ENCODE peak calls at places on chromosomes 2 and 18, in six cellular contexts. One of them, this sample, is unnamed.
A peak's percentile ranks its signal among the peaks of the same experiment; 100 is the strongest.

GRCh38 chr2:138421315-138421970 is 80.1 kb upstream of the SPOPL start:
- DNase-seq in right cardiac atrium: no peak
- DNase-seq in small intestine: no peak
- DNase-seq in transverse colon: no peak
- DNase-seq in mesendoderm: peak; percentile 78
- DNase-seq in H1: no peak
- DNase-seq in this sample: no peak

GRCh38 chr2:20149703-20150030 is 75.3 kb downstream of the SDC1 start:
- DNase-seq in right cardiac atrium: no peak
- DNase-seq in small intestine: no peak
- DNase-seq in transverse colon: no peak
- DNase-seq in mesendoderm: no peak
- DNase-seq in H1: no peak
- DNase-seq in this sample: no peak

GRCh38 chr2:217471329-217471728 is 531.5 kb downstream of the TNS1 start:
- DNase-seq in right cardiac atrium: no peak
- DNase-seq in small intestine: no peak
- DNase-seq in transverse colon: no peak
- DNase-seq in mesendoderm: no peak
- DNase-seq in H1: no peak
- DNase-seq in this sample: no peak

GRCh38 chr18:1466035-1466434 is 561.4 kb downstream of the ADCYAP1 start:
- DNase-seq in right cardiac atrium: no peak
- DNase-seq in small intestine: no peak
- DNase-seq in transverse colon: no peak
- DNase-seq in mesendoderm: no peak
- DNase-seq in H1: no peak
- DNase-seq in this sample: no peak

GRCh38 chr2:118645891-118646290 is 201.6 kb downstream of the EN1 start:
- DNase-seq in right cardiac atrium: no peak
- DNase-seq in small intestine: no peak
- DNase-seq in transverse colon: no peak
- DNase-seq in mesendoderm: peak; percentile 24
- DNase-seq in H1: no peak
- DNase-seq in this sample: no peak

GRCh38 chr2:239197146-239197545 is 203.7 kb downstream of the HDAC4 start:
- DNase-seq in right cardiac atrium: no peak
- DNase-seq in small intestine: no peak
- DNase-seq in transverse colon: no peak
- DNase-seq in mesendoderm: no peak
- DNase-seq in H1: no peak
- DNase-seq in this sample: peak; percentile 32

GRCh38 chr2:46098606-46099005 is 198.6 kb upstream of the EPAS1 start:
- DNase-seq in right cardiac atrium: no peak
- DNase-seq in small intestine: no peak
- DNase-seq in transverse colon: no peak
- DNase-seq in mesendoderm: no peak
- DNase-seq in H1: no peak
- DNase-seq in this sample: no peak

GRCh38 chr18:76528477-76529432 is 33.7 kb upstream of the ZNF516 start:
- DNase-seq in right cardiac atrium: no peak
- DNase-seq in small intestine: peak; percentile 45
- DNase-seq in transverse colon: peak; percentile 24
- DNase-seq in mesendoderm: peak; percentile 36
- DNase-seq in H1: no peak
- DNase-seq in this sample: peak; percentile 79

GRCh38 chr2:43542285-43542933 is 53.4 kb downstream of the THADA start:
- DNase-seq in right cardiac atrium: no peak
- DNase-seq in small intestine: peak; percentile 44
- DNase-seq in transverse colon: no peak
- DNase-seq in mesendoderm: peak; percentile 35
- DNase-seq in H1: no peak
- DNase-seq in this sample: no peak

GRCh38 chr18:48022531-48023330 is 92.3 kb upstream of the SMAD2 start:
- DNase-seq in right cardiac atrium: peak; percentile 48
- DNase-seq in small intestine: peak; percentile 70
- DNase-seq in transverse colon: no peak
- DNase-seq in mesendoderm: peak; percentile 88
- DNase-seq in H1: no peak
- DNase-seq in this sample: no peak

GRCh38 chr2:112465373-112465772 is 16.6 kb upstream of the TTL start:
- DNase-seq in right cardiac atrium: no peak
- DNase-seq in small intestine: no peak
- DNase-seq in transverse colon: no peak
- DNase-seq in mesendoderm: peak; percentile 45
- DNase-seq in H1: no peak
- DNase-seq in this sample: no peak

GRCh38 chr2:162890690-162891311 is 52.2 kb upstream of the KCNH7 start:
- DNase-seq in right cardiac atrium: no peak
- DNase-seq in small intestine: peak; percentile 52
- DNase-seq in transverse colon: no peak
- DNase-seq in mesendoderm: peak; percentile 61
- DNase-seq in H1: no peak
- DNase-seq in this sample: no peak

GRCh38 chr2:239186516-239186915 is 214.3 kb downstream of the HDAC4 start:
- DNase-seq in right cardiac atrium: no peak
- DNase-seq in small intestine: no peak
- DNase-seq in transverse colon: no peak
- DNase-seq in mesendoderm: no peak
- DNase-seq in H1: no peak
- DNase-seq in this sample: peak; percentile 42

GRCh38 chr2:42100696-42101585 is 53.1 kb downstream of the PKDCC start:
- DNase-seq in right cardiac atrium: peak; percentile 89
- DNase-seq in small intestine: peak; percentile 58
- DNase-seq in transverse colon: peak; percentile 75
- DNase-seq in mesendoderm: peak; percentile 76
- DNase-seq in H1: peak; percentile 77
- DNase-seq in this sample: peak; percentile 90

GRCh38 chr2:4674007-4674406 is 970.6 kb downstream of the DCDC2C start:
- DNase-seq in right cardiac atrium: peak; percentile 18
- DNase-seq in small intestine: no peak
- DNase-seq in transverse colon: no peak
- DNase-seq in mesendoderm: no peak
- DNase-seq in H1: no peak
- DNase-seq in this sample: no peak

GRCh38 chr2:28067602-28068001 is 177.1 kb downstream of the BABAM2 start:
- DNase-seq in right cardiac atrium: no peak
- DNase-seq in small intestine: no peak
- DNase-seq in transverse colon: no peak
- DNase-seq in mesendoderm: no peak
- DNase-seq in H1: no peak
- DNase-seq in this sample: no peak

GRCh38 chr2:3195865-3196504 is 181.6 kb downstream of the EIPR1 start:
- DNase-seq in right cardiac atrium: no peak
- DNase-seq in small intestine: no peak
- DNase-seq in transverse colon: no peak
- DNase-seq in mesendoderm: no peak
- DNase-seq in H1: no peak
- DNase-seq in this sample: no peak

GRCh38 chr18:13372405-13372995 is 153.9 kb downstream of the LDLRAD4 start:
- DNase-seq in right cardiac atrium: no peak
- DNase-seq in small intestine: no peak
- DNase-seq in transverse colon: no peak
- DNase-seq in mesendoderm: no peak
- DNase-seq in H1: no peak
- DNase-seq in this sample: no peak

GRCh38 chr2:197576631-197577030 is 60.8 kb downstream of the MOB4 start:
- DNase-seq in right cardiac atrium: no peak
- DNase-seq in small intestine: no peak
- DNase-seq in transverse colon: no peak
- DNase-seq in mesendoderm: peak; percentile 88
- DNase-seq in H1: no peak
- DNase-seq in this sample: no peak

GRCh38 chr2:95333888-95334338 is 36.8 kb downstream of the KCNIP3 start:
- DNase-seq in right cardiac atrium: peak; percentile 22
- DNase-seq in small intestine: no peak
- DNase-seq in transverse colon: peak; percentile 73
- DNase-seq in mesendoderm: no peak
- DNase-seq in H1: no peak
- DNase-seq in this sample: peak; percentile 90

GRCh38 chr2:134917219-134917957 is 1.2 kb upstream of the CCNT2 start:
- DNase-seq in right cardiac atrium: peak; percentile 48
- DNase-seq in small intestine: no peak
- DNase-seq in transverse colon: peak; percentile 28
- DNase-seq in mesendoderm: no peak
- DNase-seq in H1: no peak
- DNase-seq in this sample: peak; percentile 75

GRCh38 chr2:44895061-44895460 is 46.4 kb upstream of the SIX3 start:
- DNase-seq in right cardiac atrium: no peak
- DNase-seq in small intestine: no peak
- DNase-seq in transverse colon: no peak
- DNase-seq in mesendoderm: no peak
- DNase-seq in H1: no peak
- DNase-seq in this sample: no peak

GRCh38 chr2:29012211-29012681 is 31.1 kb downstream of the TOGARAM2 start:
- DNase-seq in right cardiac atrium: peak; percentile 92
- DNase-seq in small intestine: peak; percentile 47
- DNase-seq in transverse colon: peak; percentile 42
- DNase-seq in mesendoderm: no peak
- DNase-seq in H1: no peak
- DNase-seq in this sample: no peak

GRCh38 chr18:43785145-43785544 is 507.9 kb upstream of the SYT4 start:
- DNase-seq in right cardiac atrium: no peak
- DNase-seq in small intestine: no peak
- DNase-seq in transverse colon: no peak
- DNase-seq in mesendoderm: no peak
- DNase-seq in H1: no peak
- DNase-seq in this sample: no peak

GRCh38 chr2:47437287-47437686 is 34.3 kb downstream of the MSH2 start:
- DNase-seq in right cardiac atrium: no peak
- DNase-seq in small intestine: peak; percentile 3
- DNase-seq in transverse colon: no peak
- DNase-seq in mesendoderm: peak; percentile 37
- DNase-seq in H1: no peak
- DNase-seq in this sample: no peak

GRCh38 chr2:232988444-232988843 is 24.6 kb downstream of the NGEF start:
- DNase-seq in right cardiac atrium: no peak
- DNase-seq in small intestine: peak; percentile 95
- DNase-seq in transverse colon: peak; percentile 80
- DNase-seq in mesendoderm: peak; percentile 89
- DNase-seq in H1: no peak
- DNase-seq in this sample: no peak

GRCh38 chr2:144712277-144712944 is 192.5 kb upstream of the ZEB2 start:
- DNase-seq in right cardiac atrium: no peak
- DNase-seq in small intestine: no peak
- DNase-seq in transverse colon: no peak
- DNase-seq in mesendoderm: no peak
- DNase-seq in H1: no peak
- DNase-seq in this sample: no peak

GRCh38 chr18:50311573-50312106 is 24.1 kb upstream of the CXXC1 start:
- DNase-seq in right cardiac atrium: no peak
- DNase-seq in small intestine: peak; percentile 27
- DNase-seq in transverse colon: no peak
- DNase-seq in mesendoderm: no peak
- DNase-seq in H1: no peak
- DNase-seq in this sample: no peak

GRCh38 chr18:50312296-50313030 is 25.0 kb upstream of the CXXC1 start:
- DNase-seq in right cardiac atrium: no peak
- DNase-seq in small intestine: no peak
- DNase-seq in transverse colon: no peak
- DNase-seq in mesendoderm: no peak
- DNase-seq in H1: no peak
- DNase-seq in this sample: no peak

GRCh38 chr18:50313873-50314460 is 26.5 kb upstream of the CXXC1 start:
- DNase-seq in right cardiac atrium: no peak
- DNase-seq in small intestine: no peak
- DNase-seq in transverse colon: no peak
- DNase-seq in mesendoderm: no peak
- DNase-seq in H1: no peak
- DNase-seq in this sample: no peak

GRCh38 chr18:50313031-50313607 is 25.6 kb upstream of the CXXC1 start:
- DNase-seq in right cardiac atrium: no peak
- DNase-seq in small intestine: no peak
- DNase-seq in transverse colon: no peak
- DNase-seq in mesendoderm: no peak
- DNase-seq in H1: no peak
- DNase-seq in this sample: no peak

GRCh38 chr18:50315100-50315871 is 27.8 kb upstream of the CXXC1 start:
- DNase-seq in right cardiac atrium: no peak
- DNase-seq in small intestine: no peak
- DNase-seq in transverse colon: no peak
- DNase-seq in mesendoderm: no peak
- DNase-seq in H1: no peak
- DNase-seq in this sample: no peak
- H3K4me1 ChIP-seq in right cardiac atrium: no peaks in the 10 kb centered on the region
- H3K4me1 ChIP-seq in small intestine: no peaks in the 10 kb centered on the region
- H3K4me1 ChIP-seq in transverse colon: no peaks in the 10 kb centered on the region
- H3K4me1 ChIP-seq in mesendoderm: no peaks in the 10 kb centered on the region
- H3K4me1 ChIP-seq in H1: no peaks in the 10 kb centered on the region
- H3K4me1 ChIP-seq in this sample: peaks cover 3% of the 10 kb centered on the region

DNA sequence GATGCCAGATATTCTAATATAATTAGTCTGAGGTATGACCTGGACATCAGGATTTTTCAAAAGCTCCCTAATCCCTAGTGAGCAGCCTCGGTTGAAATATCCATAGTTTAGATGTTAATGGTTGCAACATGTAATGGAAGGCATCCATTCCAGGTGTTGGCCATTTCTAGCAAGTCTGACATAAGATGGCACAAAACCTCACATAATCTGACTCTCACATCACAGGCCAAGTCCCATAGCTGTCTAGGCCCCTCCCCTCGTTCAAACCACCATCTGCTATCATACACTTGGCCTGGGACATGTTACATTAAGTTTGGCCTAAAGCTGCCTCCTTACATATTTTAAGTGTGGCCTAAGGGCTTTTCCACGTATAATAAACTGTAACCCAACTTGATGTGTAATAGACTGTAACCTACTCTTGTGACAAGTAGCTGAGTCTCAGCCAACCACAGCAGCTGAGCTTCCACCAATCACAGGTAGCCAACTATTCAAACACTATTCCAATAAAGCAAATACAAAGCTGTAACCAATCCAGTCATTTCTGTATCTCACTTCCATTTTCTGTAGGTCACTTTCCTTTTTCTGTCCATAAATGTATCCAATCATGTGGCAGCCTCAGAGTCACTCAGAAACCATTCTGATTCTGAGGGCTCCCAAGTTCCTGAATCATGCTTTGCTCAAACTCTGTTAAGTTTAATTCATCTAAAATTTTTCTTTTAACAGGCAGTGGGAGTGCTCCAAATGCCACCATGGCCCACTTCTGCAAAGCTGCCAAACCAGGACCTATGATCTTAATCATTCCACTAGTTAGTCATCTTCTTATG is 59.4 kb downstream of the ADD2 start:
- DNase-seq in right cardiac atrium: no peak
- DNase-seq in small intestine: no peak
- DNase-seq in transverse colon: no peak
- DNase-seq in mesendoderm: no peak
- DNase-seq in H1: no peak
- DNase-seq in this sample: no peak
- H3K27ac ChIP-seq in right cardiac atrium: no peak overlapping the region
- H3K27ac ChIP-seq in small intestine: no peak overlapping the region
- H3K27ac ChIP-seq in transverse colon: no peak overlapping the region
- H3K27ac ChIP-seq in mesendoderm: no peak overlapping the region
- H3K27ac ChIP-seq in H1: no peak overlapping the region
- H3K27ac ChIP-seq in this sample: no peak overlapping the region

GRCh38 chr18:62952807-62953206 is 237.5 kb downstream of the PHLPP1 start:
- DNase-seq in right cardiac atrium: no peak
- DNase-seq in small intestine: no peak
- DNase-seq in transverse colon: no peak
- DNase-seq in mesendoderm: no peak
- DNase-seq in H1: no peak
- DNase-seq in this sample: no peak
- H3K4me1 ChIP-seq in right cardiac atrium: peaks cover 2% of the 10 kb centered on the region
- H3K4me1 ChIP-seq in small intestine: no peaks in the 10 kb centered on the region
- H3K4me1 ChIP-seq in transverse colon: no peaks in the 10 kb centered on the region
- H3K4me1 ChIP-seq in mesendoderm: no peaks in the 10 kb centered on the region
- H3K4me1 ChIP-seq in H1: no peaks in the 10 kb centered on the region
- H3K4me1 ChIP-seq in this sample: no peaks in the 10 kb centered on the region

GRCh38 chr2:161337247-161337646 is 29.0 kb downstream of the PSMD14 start:
- DNase-seq in right cardiac atrium: no peak
- DNase-seq in small intestine: no peak
- DNase-seq in transverse colon: no peak
- DNase-seq in mesendoderm: no peak
- DNase-seq in H1: no peak
- DNase-seq in this sample: no peak
- H3K27ac ChIP-seq in right cardiac atrium: no peak overlapping the region
- H3K27ac ChIP-seq in small intestine: no peak overlapping the region
- H3K27ac ChIP-seq in transverse colon: no peak overlapping the region
- H3K27ac ChIP-seq in mesendoderm: no peak overlapping the region
- H3K27ac ChIP-seq in H1: no peak overlapping the region
- H3K27ac ChIP-seq in this sample: no peak overlapping the region

This sample was measured in kidney.